ENCODE peak calls at places on chromosome 10, in nine cellular contexts. U is foreskin fibroblast, I is HCT116, Z is adrenal gland, C is heart right ventricle, T is tibial nerve, F is pancreas, Y is HFF-Myc, X is kidney epithelial cell. A is an unnamed sample.

GRCh38 chr10:124075116-124075955 is 18.1 kb downstream of the CHST15 start:
- DNase-seq in T (no peak), U (peak), C (no peak), F (no peak), I (no peak), Z (peak), X (no peak), Y (no peak), A (no peak)

GRCh38 chr10:38027992-38028391 is 17.5 kb downstream of the ZNF33A start:
- DNase-seq in T (no peak), I (peak), C (no peak), Y (peak), U (peak), X (no peak), F (no peak), Z (no peak), A (no peak)

GRCh38 chr10:125379592-125379991 is 219.2 kb upstream of the CTBP2 start:
- DNase-seq in T (no peak), I (no peak), Y (no peak), Z (no peak), F (no peak), C (no peak), U (no peak), X (no peak), A (no peak)

GRCh38 chr10:62916157-62916603 is 100.0 kb upstream of the EGR2 start:
- DNase-seq in T (no peak), Z (peak), C (no peak), Y (no peak), F (no peak), U (peak), X (no peak), I (no peak), A (peak)

GRCh38 chr10:99370993-99371392 is 41.8 kb downstream of the CNNM1 start:
- DNase-seq in I (peak), Z (no peak), X (no peak), Y (no peak), F (no peak), U (peak), C (no peak), T (no peak), A (no peak)

GRCh38 chr10:118412132-118412531 is 70.0 kb upstream of the FAM204A start:
- DNase-seq in U (no peak), Y (no peak), Z (no peak), F (no peak), X (no peak), C (no peak), T (no peak), I (no peak), A (no peak)

GRCh38 chr10:124217906-124218769 is 124.7 kb upstream of the CHST15 start:
- DNase-seq in F (no peak), Y (no peak), X (no peak), C (no peak), Z (no peak), U (no peak), T (no peak), I (peak), A (no peak)

GRCh38 chr10:29859521-29860130 is 199.8 kb downstream of the JCAD start:
- DNase-seq in C (no peak), X (no peak), U (peak), F (no peak), Z (no peak), I (no peak), T (no peak), Y (no peak), A (peak)

GRCh38 chr10:89706011-89706410 is 4.6 kb downstream of the KIF20B start:
- DNase-seq in X (no peak), T (no peak), Z (no peak), I (no peak), U (peak), C (no peak), Y (no peak), F (no peak), A (no peak)

GRCh38 chr10:71068811-71069411 is 143.5 kb upstream of the UNC5B start:
- DNase-seq in X (no peak), T (no peak), F (no peak), Y (no peak), U (peak), Z (peak), C (peak), I (no peak), A (peak)

GRCh38 chr10:114184276-114184675 is 5.1 kb downstream of the TDRD1 start:
- DNase-seq in Z (no peak), X (no peak), T (no peak), C (no peak), I (no peak), U (no peak), Y (no peak), F (no peak), A (no peak)

GRCh38 chr10:68666280-68666760 is 54.7 kb upstream of the CCAR1 start:
- DNase-seq in I (no peak), Y (peak), F (no peak), X (no peak), Z (no peak), U (peak), C (no peak), T (no peak), A (peak)

GRCh38 chr10:6141296-6142151 is 52.7 kb downstream of the RBM17 start:
- DNase-seq in I (no peak), X (peak), Z (no peak), U (peak), T (no peak), C (no peak), F (no peak), Y (peak), A (peak)
- H3K4me3 ChIP-seq in I (no peak), X (peak), Z (no peak), U (peak), T (peak), C (peak), F (no peak), Y (peak), A (peak)

GRCh38 chr10:23981520-23982309 is 227.2 kb upstream of the KIAA1217 start:
- DNase-seq in I (no peak), F (no peak), X (no peak), T (no peak), Y (no peak), Z (no peak), C (no peak), U (no peak), A (no peak)
- TF ChIP-seq CTCF in I (no peak), F (no peak), X (no peak), T (no peak), Y (no peak), Z (peak), C (no peak), U (no peak), A (no peak)

GRCh38 chr10:132783865-132784581 is 1.9 kb downstream of the NKX6-2 start:
- DNase-seq in U (no peak), I (no peak), C (no peak), X (no peak), Z (no peak), Y (no peak), T (no peak), F (no peak), A (no peak)
- H3K4me3 ChIP-seq in U (no peak), I (no peak), C (no peak), X (no peak), Z (no peak), Y (no peak), T (no peak), F (no peak), A (no peak)

GRCh38 chr10:33487014-33487776 is 152.7 kb upstream of the NRP1 start:
- DNase-seq in C (no peak), I (no peak), Z (no peak), Y (no peak), F (no peak), X (no peak), T (no peak), U (peak), A (no peak)
- TF ChIP-seq CTCF in C (no peak), I (peak), Z (no peak), Y (peak), F (no peak), X (peak), T (no peak), U (peak), A (peak)

DNA sequence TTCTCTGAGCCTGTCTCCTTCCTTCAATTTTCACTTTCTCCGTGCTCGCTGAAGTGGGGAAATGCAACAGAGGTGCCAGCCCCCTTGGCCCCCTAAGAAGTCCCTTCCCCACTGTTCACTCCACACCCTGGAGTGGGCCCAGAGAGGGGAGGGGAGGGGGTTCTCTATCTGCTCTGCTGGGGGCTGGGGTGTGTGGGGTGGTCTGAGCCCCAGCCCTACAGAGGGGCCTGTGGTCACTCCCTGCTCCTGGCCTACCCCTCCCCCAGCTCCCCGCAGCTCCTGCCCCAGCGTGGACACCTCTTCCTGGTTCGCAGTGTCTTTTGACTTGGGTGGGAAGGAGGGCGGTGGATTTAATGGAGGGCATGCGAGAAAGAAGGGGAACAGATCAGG is 989 bp downstream of the LZTS2 start:
- DNase-seq in Z (peak), Y (no peak), I (no peak), U (no peak), F (no peak), T (no peak), X (no peak), C (no peak), A (no peak)
- H3K4me3 ChIP-seq in Z (no peak), Y (peak), I (peak), U (peak), F (peak), T (peak), X (peak), C (peak), A (peak)

GRCh38 chr10:103544657-103545310 is 51.3 kb downstream of the NEURL1 start:
- DNase-seq in Z (no peak), X (no peak), F (no peak), C (no peak), U (no peak), Y (no peak), I (no peak), T (no peak), A (no peak)

GRCh38 chr10:103543617-103544525 is 50.4 kb downstream of the NEURL1 start:
- DNase-seq in T (no peak), Y (no peak), F (no peak), X (no peak), C (no peak), U (no peak), I (no peak), Z (no peak), A (no peak)

GRCh38 chr10:103540722-103541121 is 47.2 kb downstream of the NEURL1 start:
- DNase-seq in U (no peak), C (no peak), Y (no peak), T (no peak), X (no peak), Z (no peak), I (no peak), F (no peak), A (no peak)

GRCh38 chr10:103545366-103545765 is 51.9 kb downstream of the NEURL1 start:
- DNase-seq in T (no peak), C (no peak), I (no peak), Y (no peak), U (no peak), Z (no peak), X (no peak), F (no peak), A (no peak)

DNA sequence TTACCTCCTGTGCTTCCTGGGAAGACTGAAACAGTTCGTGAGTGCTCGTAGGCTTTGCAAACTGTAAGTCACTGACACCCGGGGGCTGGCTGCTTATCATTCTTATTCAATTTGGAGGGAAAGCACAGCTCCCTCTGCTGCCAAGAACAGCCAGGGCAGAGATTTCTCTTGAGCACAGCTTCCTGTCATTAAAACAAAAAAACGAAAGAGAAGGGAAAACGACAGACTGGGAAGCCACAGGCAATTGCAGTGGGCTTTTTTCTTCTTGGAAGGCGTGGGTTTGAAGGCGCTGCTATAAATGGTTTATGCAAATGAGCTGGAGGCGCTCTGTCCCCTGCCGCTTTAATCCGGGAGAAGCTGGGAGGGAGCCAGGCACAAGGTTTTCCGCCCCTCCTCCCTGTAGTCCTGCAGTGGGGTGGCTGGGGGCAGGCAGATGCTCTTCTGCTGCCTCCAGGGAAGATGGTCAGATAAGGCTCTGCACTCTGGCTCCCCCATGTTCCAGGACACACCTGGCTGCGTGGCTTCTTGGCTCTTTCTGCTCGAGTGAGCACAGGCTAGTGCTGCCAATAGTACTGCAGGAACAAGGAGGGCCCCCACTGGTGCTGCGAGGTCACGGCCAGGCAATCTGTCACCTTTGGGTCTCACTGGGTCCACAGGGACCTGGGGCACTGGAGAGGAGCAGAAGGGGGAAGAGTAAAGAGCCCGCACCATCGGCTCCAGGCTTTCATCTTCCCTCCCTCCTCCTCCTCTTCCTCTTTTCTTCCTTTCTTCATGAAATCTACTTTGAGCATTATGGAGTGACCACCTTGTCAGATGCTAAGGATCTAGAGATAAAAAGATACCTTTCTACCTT is 49.5 kb downstream of the NEURL1 start:
- DNase-seq in Y (no peak), T (no peak), U (peak), Z (no peak), F (peak), C (no peak), X (no peak), I (peak), A (no peak)
- TF ChIP-seq CTCF in Y (peak), T (peak), U (peak), Z (peak), F (no peak), C (peak), X (peak), I (peak), A (peak)

A was measured in AG09309.